ENCODE peak calls at places on chromosome 11, in eight cellular contexts. Q is CD4-positive, CD25-positive, alpha-beta regulatory T cell; F is skeletal muscle cell; E is OCI-LY7; W is fibroblast of mammary gland; U is AG10803; I is esophagus muscularis mucosa; M is body of pancreas. S is an unnamed sample.

GRCh38 chr11:636511-637332 is at the start of gene DRD4:
- DNase-seq in I (no peak), M (no peak), U (peak), E (no peak), W (no peak), F (no peak), Q (no peak), S (no peak)

GRCh38 chr11:117580866-117581265 is 216.2 kb downstream of the DSCAML1 start:
- DNase-seq in W (no peak), M (no peak), Q (no peak), I (no peak), U (no peak), E (no peak), F (no peak), S (no peak)

GRCh38 chr11:68153742-68154141 is 32.6 kb upstream of the CHKA start:
- DNase-seq in W (no peak), U (no peak), I (no peak), Q (no peak), F (no peak), M (no peak), E (no peak), S (no peak)

GRCh38 chr11:63986932-63987513 is 785 bp downstream of the OTUB1 start:
- DNase-seq in U (no peak), M (no peak), W (no peak), I (no peak), F (no peak), E (no peak), Q (no peak), S (no peak)

GRCh38 chr11:76680517-76681425 is 10.2 kb upstream of the LRRC32 start:
- DNase-seq in W (peak), I (no peak), U (peak), F (no peak), E (peak), M (peak), Q (peak), S (peak)

GRCh38 chr11:119204066-119204465 is 2.1 kb upstream of the CBL start:
- DNase-seq in I (no peak), U (no peak), F (no peak), E (no peak), M (no peak), Q (no peak), W (no peak), S (no peak)

GRCh38 chr11:79472736-79473536 is 32.1 kb upstream of the TENM4 start:
- DNase-seq in E (no peak), U (no peak), M (no peak), Q (no peak), F (no peak), I (peak), W (no peak), S (no peak)

GRCh38 chr11:103851166-103851651 is 185.2 kb upstream of the DDI1 start:
- DNase-seq in U (peak), W (peak), I (no peak), Q (no peak), E (no peak), F (no peak), M (no peak), S (no peak)

GRCh38 chr11:43947815-43948214 is 5.4 kb downstream of the C11orf96 start:
- DNase-seq in Q (no peak), F (no peak), W (no peak), M (no peak), E (no peak), I (no peak), U (no peak), S (no peak)

GRCh38 chr11:20042717-20043392 is 117.4 kb downstream of the DBX1 start:
- DNase-seq in F (no peak), I (no peak), U (no peak), E (no peak), M (no peak), W (no peak), Q (no peak), S (no peak)

GRCh38 chr11:1854132-1854948 is 1.5 kb downstream of the LSP1 start:
- DNase-seq in U (no peak), I (no peak), F (no peak), M (no peak), E (peak), W (no peak), Q (no peak), S (no peak)

GRCh38 chr11:295351-296205 is 3.7 kb downstream of the IFITM5 start:
- DNase-seq in U (no peak), M (peak), F (no peak), I (no peak), W (no peak), E (no peak), Q (no peak), S (no peak)

GRCh38 chr11:113444469-113445122 is 30.6 kb downstream of the DRD2 start:
- DNase-seq in Q (no peak), I (no peak), F (no peak), U (no peak), E (no peak), W (no peak), M (no peak), S (no peak)

GRCh38 chr11:114846040-114846791 is 167.9 kb downstream of the NXPE2 start:
- DNase-seq in F (no peak), W (no peak), M (no peak), E (no peak), Q (no peak), I (peak), U (no peak), S (peak)

GRCh38 chr11:28107331-28107725 is 628 bp downstream of the KIF18A start:
- DNase-seq in Q (no peak), I (no peak), E (peak), W (peak), M (no peak), F (no peak), U (peak), S (no peak)

GRCh38 chr11:2583605-2583958 is 116.2 kb downstream of the KCNQ1OT1 start:
- DNase-seq in I (no peak), M (no peak), U (no peak), W (no peak), E (no peak), Q (no peak), F (no peak), S (no peak)

GRCh38 chr11:14393889-14394288 is 34.9 kb upstream of the RRAS2 start:
- DNase-seq in I (no peak), E (no peak), W (no peak), F (no peak), U (no peak), Q (no peak), M (no peak), S (no peak)

GRCh38 chr11:14396289-14396688 is 37.3 kb upstream of the RRAS2 start:
- DNase-seq in I (no peak), W (no peak), U (no peak), E (no peak), Q (no peak), M (no peak), F (no peak), S (no peak)

GRCh38 chr11:14393129-14393528 is 34.1 kb upstream of the RRAS2 start:
- DNase-seq in I (no peak), M (no peak), W (no peak), Q (no peak), U (no peak), F (no peak), E (no peak), S (no peak)

DNA sequence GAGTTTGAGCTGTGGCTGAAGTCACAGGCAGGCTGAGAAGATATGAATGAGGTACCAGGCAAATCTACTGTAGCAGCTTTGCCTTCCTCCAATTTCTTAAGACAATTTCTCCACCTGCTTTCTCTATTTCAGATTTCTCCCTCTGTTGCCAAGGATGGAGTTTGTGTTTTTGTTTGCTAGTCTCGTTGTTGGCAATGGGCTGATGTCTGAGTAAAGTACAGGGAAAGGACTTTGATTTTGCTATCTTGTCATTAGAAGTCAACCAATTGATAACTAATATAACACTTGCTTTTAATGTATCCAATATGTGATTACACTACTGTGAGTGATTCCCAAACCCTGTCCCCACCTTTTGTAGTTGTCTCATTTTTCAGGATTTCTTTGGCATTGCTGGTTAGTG is 40.1 kb upstream of the RRAS2 start:
- DNase-seq in U (no peak), E (no peak), Q (no peak), F (no peak), I (no peak), M (no peak), W (no peak), S (no peak)
- H3K4me3 ChIP-seq in U (no peak), E (no peak), Q (no peak), F (no peak), I (no peak), M (no peak), W (no peak), S (no peak)

GRCh38 chr11:65058012-65058411 is 341 bp downstream of the NAALADL1 start:
- DNase-seq in I (no peak), W (no peak), U (no peak), E (no peak), F (no peak), M (no peak), Q (no peak), S (no peak)
- H3K4me3 ChIP-seq in I (no peak), W (no peak), U (no peak), E (no peak), F (no peak), M (no peak), Q (no peak), S (no peak)

GRCh38 chr11:45997599-45997998 is 75.1 kb downstream of the LARGE2 start:
- DNase-seq in E (no peak), W (no peak), M (no peak), I (no peak), F (no peak), U (no peak), Q (no peak), S (no peak)
- H3K4me3 ChIP-seq in E (no peak), W (no peak), M (no peak), I (no peak), F (no peak), U (no peak), Q (no peak), S (no peak)

GRCh38 chr11:42766191-42766590 is 545.6 kb upstream of the API5 start:
- DNase-seq in U (no peak), I (no peak), F (no peak), W (no peak), Q (no peak), M (no peak), E (no peak), S (no peak)
- H3K4me3 ChIP-seq in U (no peak), I (no peak), F (no peak), W (no peak), Q (no peak), M (no peak), E (no peak), S (no peak)

DNA sequence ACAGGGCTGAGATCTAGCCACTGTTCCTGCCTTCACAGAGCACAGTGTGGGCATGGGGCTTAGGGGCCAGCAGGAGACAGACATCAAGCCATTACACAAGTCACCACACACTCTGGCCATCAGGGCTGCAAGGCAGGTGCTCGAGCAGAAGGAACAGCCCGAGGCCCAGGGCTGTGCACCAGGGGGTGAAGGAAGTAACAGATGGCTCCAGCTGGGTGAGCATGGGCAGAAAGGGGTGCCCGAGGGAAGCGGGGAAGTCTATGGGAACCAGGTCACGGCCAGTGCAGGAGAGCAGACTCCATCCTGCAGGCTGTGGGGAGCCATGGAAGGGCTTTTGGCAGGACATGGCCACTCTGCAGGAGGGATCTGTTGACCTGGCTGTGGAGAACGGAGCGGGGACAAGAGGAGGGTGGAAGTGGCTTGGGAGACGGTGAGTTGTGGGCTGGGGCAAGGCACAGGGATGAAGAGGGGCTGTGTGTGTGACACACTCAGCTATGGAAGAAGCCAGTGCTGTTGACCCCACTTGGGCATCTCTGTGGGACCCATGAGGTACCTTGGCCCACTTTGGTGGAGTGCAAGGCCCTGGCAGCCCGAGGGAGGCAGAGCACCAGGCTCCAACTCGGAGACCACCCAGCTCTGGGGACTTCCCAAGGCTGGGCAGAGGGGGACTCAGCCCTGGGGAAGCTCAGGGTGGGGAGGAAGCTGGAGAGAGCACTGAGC is 3.6 kb downstream of the C11orf68 start:
- DNase-seq in F (no peak), I (no peak), W (no peak), M (no peak), E (no peak), Q (no peak), U (no peak), S (no peak)
- H3K4me3 ChIP-seq in F (no peak), I (peak), W (peak), M (no peak), E (no peak), Q (no peak), U (peak), S (no peak)

DNA sequence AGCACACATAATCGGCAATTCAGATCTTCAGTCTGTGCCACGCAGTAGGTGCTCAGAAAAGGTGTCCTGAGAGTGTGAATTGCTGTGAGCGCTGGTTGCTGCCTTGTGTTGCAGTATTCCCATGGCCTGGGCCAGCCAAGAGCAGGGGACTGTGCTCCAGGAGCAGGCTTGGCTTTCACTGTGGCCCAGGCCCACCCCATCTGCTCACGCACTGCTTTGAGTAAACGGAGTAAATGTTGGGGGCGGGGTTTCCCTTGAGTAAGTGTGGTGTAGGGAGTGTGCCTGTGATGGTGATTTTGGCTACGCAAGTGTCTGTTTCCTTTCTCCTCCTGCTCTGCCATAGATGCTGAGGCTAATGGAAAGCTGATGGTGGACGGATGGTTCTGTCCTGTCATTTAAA is 2.3 kb downstream of the CTTN start:
- DNase-seq in F (no peak), I (no peak), U (no peak), Q (no peak), M (no peak), E (no peak), W (no peak), S (no peak)
- H3K4me3 ChIP-seq in F (no peak), I (peak), U (peak), Q (no peak), M (no peak), E (no peak), W (no peak), S (peak)

DNA sequence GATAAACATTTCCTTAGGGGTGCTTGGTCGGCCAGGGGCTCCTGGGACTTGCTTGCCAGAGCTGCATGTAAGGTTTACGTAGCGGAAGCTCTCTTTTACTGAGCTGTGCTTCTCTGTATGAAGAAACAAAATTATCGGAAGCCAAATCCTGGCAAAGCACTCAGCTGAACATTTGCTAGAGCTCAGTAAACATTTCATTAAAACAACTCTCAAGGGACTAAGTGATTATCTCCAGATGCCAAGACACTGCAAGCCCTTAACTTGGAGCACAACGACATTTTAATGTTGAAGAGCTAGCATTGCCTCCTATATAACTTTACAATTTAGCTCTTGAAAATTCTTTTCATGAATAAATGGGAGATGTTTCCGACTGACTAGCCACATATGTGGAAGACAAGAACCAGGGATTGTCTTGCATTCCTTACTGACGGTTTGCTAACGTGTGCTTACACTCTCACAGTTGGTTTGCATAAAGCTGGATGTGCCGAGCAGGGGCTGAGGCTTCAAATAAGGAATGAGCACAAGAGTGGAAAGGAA is 43.3 kb downstream of the SCUBE2 start:
- DNase-seq in E (no peak), I (no peak), W (peak), Q (no peak), U (peak), F (no peak), M (no peak), S (no peak)
- H3K4me3 ChIP-seq in E (no peak), I (peak), W (no peak), Q (no peak), U (peak), F (no peak), M (no peak), S (no peak)

GRCh38 chr11:128549256-128549944 is 38.0 kb downstream of the ETS1 start:
- DNase-seq in F (peak), M (peak), W (peak), U (no peak), E (no peak), Q (no peak), I (no peak), S (no peak)

GRCh38 chr11:128550261-128550821 is 37.0 kb downstream of the ETS1 start:
- DNase-seq in F (no peak), W (no peak), U (no peak), E (no peak), M (no peak), I (peak), Q (no peak), S (no peak)

GRCh38 chr11:128547946-128548654 is 39.3 kb downstream of the ETS1 start:
- DNase-seq in W (no peak), E (no peak), F (no peak), I (no peak), Q (no peak), U (no peak), M (no peak), S (no peak)

GRCh38 chr11:128550967-128551522 is 36.3 kb downstream of the ETS1 start:
- DNase-seq in I (peak), F (peak), U (no peak), E (peak), W (no peak), M (no peak), Q (no peak), S (no peak)

DNA sequence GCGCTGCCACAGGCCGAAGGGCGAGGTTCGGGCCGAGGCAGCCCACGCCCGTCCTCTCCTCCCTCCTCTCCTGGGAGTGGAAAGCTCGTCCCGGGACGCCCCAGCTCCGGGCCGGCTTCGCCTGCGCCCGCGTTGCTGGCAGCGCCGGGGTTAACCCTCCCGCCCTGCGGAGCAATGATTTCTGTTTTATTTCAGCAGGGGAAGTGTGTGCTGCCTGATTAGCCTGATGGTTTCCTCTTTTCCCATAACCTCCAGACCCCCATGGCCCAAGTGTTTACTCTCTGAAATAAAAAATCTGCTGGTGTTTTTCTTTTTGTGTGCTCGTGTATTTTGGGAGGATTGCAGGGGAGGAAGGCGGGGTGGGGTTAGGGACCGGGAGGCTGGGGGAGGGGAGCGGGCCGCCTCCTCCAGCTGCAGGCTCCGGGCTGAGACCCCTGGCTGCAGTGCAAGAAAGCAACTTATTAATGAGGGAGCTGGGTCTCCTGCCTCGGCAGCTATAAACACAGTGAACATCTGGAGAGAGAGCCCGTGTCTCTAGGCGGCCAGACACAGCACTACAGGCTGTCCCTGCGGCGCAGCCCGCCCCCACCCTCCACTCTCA is 38.6 kb downstream of the ETS1 start:
- DNase-seq in U (no peak), F (no peak), M (peak), W (peak), Q (no peak), E (peak), I (no peak), S (no peak)
- H3K4me3 ChIP-seq in U (peak), F (peak), M (no peak), W (peak), Q (peak), E (peak), I (peak), S (no peak)

DNA sequence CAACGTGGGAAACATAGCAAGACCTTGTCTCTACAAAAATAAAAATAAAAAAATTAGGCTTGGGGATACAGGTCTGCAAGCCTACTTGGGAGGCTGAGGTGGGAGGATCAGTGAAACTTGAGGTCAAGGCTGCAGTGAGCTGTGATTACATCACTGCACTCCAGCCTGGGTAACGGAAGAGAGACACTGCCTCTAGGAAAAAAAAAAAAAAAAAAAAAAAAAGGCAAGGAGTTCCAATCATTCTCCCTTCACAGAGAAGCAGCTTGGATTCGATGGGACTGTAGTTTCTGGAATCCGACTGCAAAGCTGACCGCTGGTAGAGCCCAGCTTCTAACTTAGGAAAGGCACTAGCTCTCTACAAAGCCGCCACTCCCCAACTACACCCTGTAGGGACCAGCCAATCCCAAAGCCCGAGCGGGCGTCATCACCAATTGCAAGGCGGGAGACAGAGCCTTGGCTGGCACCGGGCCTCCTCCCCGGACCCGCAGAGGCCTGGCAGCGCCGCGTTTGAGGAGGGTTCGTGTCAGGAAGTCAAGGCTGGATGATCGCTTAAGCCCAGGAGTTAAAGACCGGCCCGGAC is 699 bp upstream of the DDB2 start:
- DNase-seq in I (peak), W (peak), Q (peak), F (no peak), U (peak), E (peak), M (peak), S (peak)
- H3K4me3 ChIP-seq in I (peak), W (peak), Q (peak), F (peak), U (peak), E (peak), M (peak), S (peak)

S was measured in A549.